ENCODE peak calls at places on chromosomes 2 and 18, in six cellular contexts. T is A549, H is IMR-90, J is SK-N-SH, K is GM12878, O is HepG2. A is an unnamed sample.

GRCh38 chr18:9454061-9454703 is 21.1 kb upstream of the RALBP1 start:
- DNase-seq in T (no peak), H (peak), J (no peak), K (no peak), O (no peak), A (peak)

GRCh38 chr18:50614838-50615237 is 55.0 kb downstream of the MAPK4 start:
- DNase-seq in T (peak), H (no peak), J (no peak), K (no peak), O (peak), A (no peak)

GRCh38 chr18:3447035-3447894 is 2.7 kb upstream of the TGIF1 start:
- DNase-seq in T (no peak), H (peak), J (peak), K (no peak), O (no peak), A (peak)

GRCh38 chr2:203579131-203579643 is 44.1 kb upstream of the RAPH1 start:
- DNase-seq in T (peak), H (peak), J (no peak), K (peak), O (no peak), A (no peak)

GRCh38 chr2:228048838-228049490 is 132.5 kb downstream of the SPHKAP start:
- DNase-seq in T (peak), H (peak), J (peak), K (no peak), O (peak), A (no peak)

GRCh38 chr2:7951490-7951889 is 730.4 kb upstream of the ID2 start:
- DNase-seq in T (no peak), H (no peak), J (no peak), K (no peak), O (no peak), A (no peak)

GRCh38 chr2:201854841-201855240 is 48.5 kb downstream of the CDK15 start:
- DNase-seq in T (no peak), H (peak), J (no peak), K (no peak), O (no peak), A (no peak)

GRCh38 chr2:27261926-27262298 is 935 bp downstream of the SLC30A3 start:
- DNase-seq in T (no peak), H (no peak), J (no peak), K (no peak), O (no peak), A (no peak)

GRCh38 chr2:164761737-164762460 is 79.7 kb downstream of the COBLL1 start:
- DNase-seq in T (no peak), H (no peak), J (no peak), K (no peak), O (no peak), A (no peak)

GRCh38 chr2:229910832-229911412 is 10.9 kb downstream of the TRIP12 start:
- DNase-seq in T (peak), H (no peak), J (peak), K (no peak), O (peak), A (peak)

GRCh38 chr18:11849845-11850747 is 1.1 kb upstream of the CHMP1B start:
- DNase-seq in T (peak), H (peak), J (peak), K (no peak), O (peak), A (peak)

GRCh38 chr2:10963155-10963554 is 51.4 kb downstream of the KCNF1 start:
- DNase-seq in T (no peak), H (peak), J (no peak), K (no peak), O (no peak), A (no peak)

GRCh38 chr2:99729104-99729503 is 239.3 kb upstream of the REV1 start:
- DNase-seq in T (no peak), H (peak), J (peak), K (no peak), O (no peak), A (no peak)

GRCh38 chr18:29693334-29693733 is 1349.2 kb downstream of the DSC3 start:
- DNase-seq in T (no peak), H (peak), J (no peak), K (no peak), O (no peak), A (no peak)

GRCh38 chr2:13652531-13653313 is 936.0 kb downstream of the TRIB2 start:
- DNase-seq in T (no peak), H (peak), J (no peak), K (no peak), O (no peak), A (no peak)
- TF ChIP-seq SMC3 in T (no peak), H (no peak), J (no peak), K (no peak), O (no peak), A (no peak)

GRCh38 chr2:19747310-19748072 is 154.3 kb downstream of the TTC32 start:
- DNase-seq in T (no peak), H (peak), J (no peak), K (no peak), O (no peak), A (no peak)
- TF ChIP-seq SMC3 in T (no peak), H (no peak), J (no peak), K (no peak), O (no peak), A (no peak)

GRCh38 chr2:144580521-144581153 is 60.7 kb upstream of the ZEB2 start:
- DNase-seq in T (no peak), H (no peak), J (peak), K (no peak), O (no peak), A (peak)

GRCh38 chr2:144582651-144583361 is 62.9 kb upstream of the ZEB2 start:
- DNase-seq in T (no peak), H (no peak), J (no peak), K (no peak), O (no peak), A (peak)

GRCh38 chr2:144587306-144587705 is 67.4 kb upstream of the ZEB2 start:
- DNase-seq in T (no peak), H (no peak), J (no peak), K (no peak), O (no peak), A (no peak)

GRCh38 chr2:144583362-144583692 is 63.4 kb upstream of the ZEB2 start:
- DNase-seq in T (no peak), H (no peak), J (no peak), K (no peak), O (no peak), A (no peak)

DNA sequence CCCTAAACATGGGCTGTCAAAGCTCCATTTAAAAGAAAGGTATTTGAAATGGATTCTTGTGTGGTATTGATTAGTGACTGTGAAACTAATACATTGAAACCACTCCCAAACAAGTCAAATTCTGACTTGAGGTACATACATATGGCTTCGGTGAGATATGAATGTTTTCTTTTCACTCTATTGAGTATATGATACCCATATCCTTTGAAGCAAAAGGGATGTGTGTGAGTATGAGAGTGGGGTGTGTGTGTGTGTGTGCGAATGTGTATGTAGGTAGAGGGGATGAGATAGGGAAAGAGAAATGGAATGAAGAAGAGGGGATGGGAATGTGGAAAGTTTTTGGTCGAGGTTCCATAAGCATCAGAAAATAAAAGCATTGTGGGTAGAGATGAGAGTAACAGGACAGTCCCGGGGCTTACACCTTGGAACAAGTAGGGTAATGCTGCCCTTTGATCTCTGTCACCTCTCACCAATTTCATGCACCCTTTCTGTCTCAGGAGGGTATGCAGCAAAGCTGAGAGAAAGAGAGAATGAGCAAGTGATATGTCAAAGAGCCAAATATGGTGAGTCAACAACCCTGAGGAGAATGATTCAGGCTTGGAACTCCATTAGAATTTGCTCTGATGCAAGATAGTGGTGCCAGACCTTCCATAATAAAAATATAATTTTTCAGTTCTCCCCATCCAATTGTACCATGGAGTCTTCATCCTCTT is 64.0 kb upstream of the ZEB2 start:
- DNase-seq in T (peak), H (peak), J (no peak), K (no peak), O (no peak), A (no peak)
- TF ChIP-seq SMC3 in T (no peak), H (no peak), J (no peak), K (no peak), O (no peak), A (no peak)

DNA sequence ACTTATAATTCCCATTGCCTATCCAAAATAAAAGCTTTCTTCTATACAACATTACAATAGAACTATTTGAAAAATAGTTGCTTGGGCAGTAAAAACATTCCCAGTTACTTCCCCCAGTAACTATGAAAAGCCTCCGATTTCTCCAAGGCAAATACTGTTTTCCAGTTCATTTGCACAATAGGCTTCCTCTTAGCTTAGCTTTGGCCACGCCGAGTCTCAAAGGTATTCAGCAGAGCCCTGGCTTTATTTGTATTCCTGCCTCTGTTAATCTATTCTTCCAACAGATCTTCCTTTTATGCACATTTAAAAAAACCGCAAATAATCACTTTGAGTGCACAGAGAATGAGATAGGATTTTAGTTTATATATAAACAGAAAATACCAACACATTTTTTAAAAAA is 836.8 kb upstream of the VRK2 start:
- DNase-seq in T (no peak), H (no peak), J (no peak), K (no peak), O (no peak), A (no peak)
- TF ChIP-seq SMC3 in T (no peak), H (no peak), J (no peak), K (no peak), O (no peak), A (no peak)

DNA sequence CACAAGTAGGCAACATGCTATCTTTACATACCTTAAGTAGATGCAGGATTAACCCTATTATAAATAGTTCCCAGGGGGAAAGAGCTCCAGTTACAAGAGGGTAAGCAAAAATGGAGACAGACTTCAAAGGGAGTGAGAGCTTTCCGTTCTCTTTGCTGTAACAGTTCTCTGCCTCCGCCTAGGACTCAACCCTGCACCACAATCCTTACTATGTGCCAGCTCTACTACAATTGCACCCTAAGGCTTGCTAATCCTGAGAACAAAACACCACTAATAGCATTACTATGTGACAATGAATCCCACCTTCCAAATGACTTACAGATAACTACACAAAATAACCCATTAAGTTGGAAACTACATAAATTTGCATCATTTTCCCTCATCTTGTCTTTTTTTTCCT is 7.7 kb downstream of the ZBTB14 start:
- DNase-seq in T (no peak), H (no peak), J (no peak), K (no peak), O (no peak), A (no peak)
- TF ChIP-seq SMC3 in T (no peak), H (no peak), J (no peak), K (no peak), O (no peak), A (no peak)

DNA sequence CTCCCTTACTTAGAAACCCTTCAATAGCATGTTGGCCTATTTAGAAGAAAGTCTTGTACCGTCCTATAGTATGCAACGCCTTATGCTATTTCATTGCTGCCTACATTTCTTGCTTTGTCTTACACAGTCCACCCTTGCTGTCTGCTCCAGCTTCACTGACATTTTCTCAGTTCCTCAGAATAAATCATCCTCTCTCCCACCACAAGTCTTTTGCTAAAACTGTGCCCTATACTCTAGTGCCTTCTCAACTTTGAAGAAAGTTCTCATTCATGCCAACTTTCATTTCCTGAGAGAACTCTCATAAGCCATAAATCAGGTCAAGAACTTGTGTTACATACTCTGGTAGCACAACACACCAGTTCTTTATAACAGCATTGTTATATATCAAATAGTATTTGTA is 54.3 kb upstream of the COL3A1 start:
- DNase-seq in T (no peak), H (no peak), J (no peak), K (peak), O (no peak), A (no peak)
- TF ChIP-seq SMC3 in T (no peak), H (no peak), J (no peak), K (no peak), O (no peak), A (no peak)